ENCODE peak calls at places on chromosome 17, in eight cellular contexts. Z, N, S, X, F, C, V and W are unnamed samples.

GRCh38 chr17:61248399-61248798 is 151.2 kb upstream of the TBX2 start:
- DNase-seq in Z (peak; percentile 60), N (no peak), S (no peak), X (no peak), F (no peak), C (no peak), V (no peak), W (no peak)

GRCh38 chr17:40443196-40443987 is at the start of gene IGFBP4:
- DNase-seq in Z (peak; percentile 84), N (peak; percentile 69), S (no peak), X (no peak), F (peak; percentile 91), C (peak; percentile 67), V (peak; percentile 94), W (no peak)

GRCh38 chr17:146546-146945 is 9.2 kb downstream of the SCGB1C2 start:
- DNase-seq in Z (no peak), N (no peak), S (no peak), X (no peak), F (no peak), C (no peak), V (no peak), W (no peak)

GRCh38 chr17:82931696-82932060 is 91.9 kb upstream of the ZNF750 start:
- DNase-seq in Z (peak; percentile 34), N (no peak), S (no peak), X (no peak), F (no peak), C (no peak), V (peak; percentile 91), W (no peak)

GRCh38 chr17:49851387-49852291 is 3.8 kb upstream of the TAC4 start:
- DNase-seq in Z (peak; percentile 59), N (peak; percentile 52), S (no peak), X (no peak), F (peak; percentile 85), C (peak; percentile 69), V (peak; percentile 80), W (no peak)

GRCh38 chr17:35141681-35142466 is at the start of gene NLE1:
- DNase-seq in Z (peak; percentile 84), N (peak; percentile 83), S (peak; percentile 71), X (peak; percentile 36), F (peak; percentile 84), C (peak; percentile 59), V (peak; percentile 85), W (no peak)

GRCh38 chr17:47735536-47736011 is 2.5 kb downstream of the TBX21 start:
- DNase-seq in Z (no peak), N (no peak), S (no peak), X (peak; percentile 59), F (no peak), C (no peak), V (peak; percentile 56), W (no peak)

GRCh38 chr17:66200685-66201092 is 8.8 kb upstream of the CEP112 start:
- DNase-seq in Z (peak; percentile 59), N (peak; percentile 68), S (peak; percentile 89), X (no peak), F (peak; percentile 80), C (peak; percentile 48), V (no peak), W (peak; percentile 17)

GRCh38 chr17:11300201-11300600 is 59.2 kb downstream of the SHISA6 start:
- DNase-seq in Z (no peak), N (no peak), S (no peak), X (no peak), F (no peak), C (no peak), V (no peak), W (no peak)

GRCh38 chr17:21296097-21297025 is 11.8 kb downstream of the MAP2K3 start:
- DNase-seq in Z (no peak), N (no peak), S (no peak), X (no peak), F (no peak), C (no peak), V (peak; percentile 61), W (no peak)

GRCh38 chr17:72167593-72167992 is 46.8 kb downstream of the SOX9 start:
- DNase-seq in Z (no peak), N (no peak), S (no peak), X (no peak), F (no peak), C (no peak), V (no peak), W (no peak)

GRCh38 chr17:50722746-50723145 is 3.3 kb downstream of the LUC7L3 start:
- DNase-seq in Z (no peak), N (no peak), S (no peak), X (no peak), F (no peak), C (no peak), V (no peak), W (no peak)

GRCh38 chr17:63557416-63557815 is 7.1 kb downstream of the DCAF7 start:
- DNase-seq in Z (no peak), N (no peak), S (no peak), X (no peak), F (no peak), C (no peak), V (no peak), W (no peak)

GRCh38 chr17:64130559-64131001 is 636 bp upstream of the ERN1 start:
- DNase-seq in Z (peak; percentile 51), N (no peak), S (no peak), X (peak; percentile 68), F (no peak), C (no peak), V (peak; percentile 78), W (no peak)

GRCh38 chr17:14299261-14300093 is 1.4 kb upstream of the HS3ST3B1 start:
- DNase-seq in Z (peak; percentile 16), N (peak; percentile 6), S (no peak), X (no peak), F (peak; percentile 76), C (no peak), V (peak; percentile 70), W (no peak)

GRCh38 chr17:78771758-78772382 is 10.2 kb downstream of the CYTH1 start:
- DNase-seq in Z (no peak), N (no peak), S (no peak), X (peak; percentile 82), F (no peak), C (no peak), V (peak; percentile 7), W (no peak)

DNA sequence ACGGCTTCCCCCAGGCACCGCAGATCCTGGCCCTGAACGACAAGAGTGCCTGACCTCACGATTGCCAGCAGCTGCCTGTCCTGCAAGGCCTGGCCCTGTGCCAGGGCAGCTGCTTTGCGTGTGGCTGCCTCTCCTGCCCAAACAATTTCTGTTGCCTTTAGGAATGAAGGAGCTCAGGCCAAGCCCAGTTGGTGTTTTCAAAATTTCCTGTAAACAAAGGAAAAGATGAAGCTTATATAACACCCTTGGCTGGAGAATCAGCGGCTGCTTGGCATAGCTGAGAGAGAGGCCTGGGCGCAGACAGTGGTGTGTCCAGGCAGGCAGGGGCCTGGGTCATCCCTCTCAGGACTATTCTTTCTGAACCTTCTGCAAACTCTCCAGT is 11.7 kb upstream of the SLC47A2 start:
- DNase-seq in Z (peak; percentile 80), N (peak; percentile 54), S (no peak), X (no peak), F (no peak), C (peak; percentile 88), V (peak; percentile 95), W (no peak)
- TF ChIP-seq POLR2AphosphoS5 in Z (peak; percentile 69), N (peak; percentile 34), S (no peak), X (no peak), F (no peak), C (peak; percentile 87), V (peak; percentile 75), W (no peak)

DNA sequence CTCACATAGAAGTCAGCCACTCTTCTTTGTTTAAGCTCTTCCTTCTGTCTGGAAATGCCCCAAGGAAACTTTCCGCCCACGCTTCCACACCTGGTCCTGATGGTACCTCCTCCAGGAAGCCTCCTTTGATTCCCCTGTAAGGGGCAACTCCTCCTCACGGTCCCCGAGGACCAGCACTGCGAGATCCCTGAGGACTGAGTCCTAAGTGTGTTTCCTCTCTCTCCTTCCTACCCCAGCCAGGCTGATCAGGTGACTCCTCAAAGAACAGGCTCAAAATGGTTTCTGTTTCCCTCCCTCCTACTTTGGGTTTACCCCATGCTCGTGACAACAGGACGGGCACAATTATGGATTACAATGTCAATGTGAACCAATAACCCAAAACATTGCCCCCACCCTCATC is 63.0 kb upstream of the MED9 start:
- DNase-seq in Z (no peak), N (no peak), S (no peak), X (no peak), F (no peak), C (no peak), V (peak; percentile 20), W (no peak)
- H3K4me3 ChIP-seq in Z (no peak overlapping the region), N (no peak overlapping the region), S (no peak overlapping the region), X (no peak overlapping the region), F (no peak overlapping the region), C (peak overlapping the region; percentile 7), V (no peak overlapping the region), W (peak overlapping the region; percentile 19)

DNA sequence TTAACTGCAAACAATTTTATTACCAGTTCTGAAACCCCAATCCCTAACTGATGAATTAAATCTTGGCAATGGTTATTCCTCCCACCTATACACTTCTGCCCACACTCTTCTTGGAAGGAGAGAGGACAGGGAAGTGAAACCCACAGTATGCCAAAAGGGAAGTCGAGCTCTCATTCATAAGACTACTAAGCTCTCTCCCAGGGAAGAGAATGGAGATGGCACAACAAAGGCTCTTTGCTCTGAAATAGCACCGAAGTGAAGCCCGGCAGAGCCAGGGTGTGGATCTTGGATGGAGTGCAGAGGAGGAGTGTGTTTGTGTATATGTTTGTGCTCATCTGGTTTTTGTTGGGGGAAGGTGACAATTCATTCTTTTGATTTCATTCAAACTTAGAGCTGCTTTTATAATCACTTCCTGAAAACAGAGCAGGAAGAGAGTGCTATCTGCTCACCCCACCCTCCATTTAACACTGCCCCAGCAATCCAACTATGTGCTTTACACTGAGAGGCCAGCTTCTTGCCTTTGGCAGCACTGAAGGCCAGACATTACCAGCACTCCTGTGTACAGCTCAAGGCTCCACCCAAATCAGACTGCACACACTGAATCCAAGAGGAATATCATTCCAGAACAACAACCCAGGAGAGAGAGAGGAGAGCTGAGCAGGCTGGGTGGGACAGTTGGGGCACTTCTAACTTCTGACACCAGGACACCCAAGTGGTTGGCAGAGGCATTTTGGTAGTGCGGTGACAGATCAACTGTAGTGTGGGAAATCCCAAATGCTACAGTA is 68.8 kb downstream of the HIC1 start:
- DNase-seq in Z (peak; percentile 44), N (peak; percentile 15), S (no peak), X (no peak), F (no peak), C (no peak), V (no peak), W (no peak)
- TF ChIP-seq POLR2AphosphoS5 in Z (no peak), N (no peak), S (no peak), X (no peak), F (no peak), C (no peak), V (no peak), W (no peak)

GRCh38 chr17:56833023-56833811 is 503 bp downstream of the C17orf67 start:
- DNase-seq in Z (peak; percentile 75), N (peak; percentile 79), S (peak; percentile 51), X (peak; percentile 20), F (peak; percentile 77), C (peak; percentile 25), V (peak; percentile 77), W (no peak)

GRCh38 chr17:56831364-56832095 is 2.2 kb downstream of the C17orf67 start:
- DNase-seq in Z (no peak), N (no peak), S (no peak), X (no peak), F (no peak), C (no peak), V (no peak), W (no peak)

GRCh38 chr17:56833812-56834379 is at the start of the genes C17orf67 and DGKE:
- DNase-seq in Z (peak; percentile 99), N (peak; percentile 97), S (peak; percentile 88), X (peak; percentile 72), F (peak; percentile 97), C (peak; percentile 98), V (peak; percentile 99), W (peak; percentile 54)

GRCh38 chr17:56830726-56831363 is 2.9 kb downstream of the C17orf67 start:
- DNase-seq in Z (no peak), N (no peak), S (no peak), X (no peak), F (no peak), C (no peak), V (no peak), W (no peak)

GRCh38 chr17:56832446-56832845 is 1.3 kb downstream of the C17orf67 start:
- DNase-seq in Z (no peak), N (no peak), S (no peak), X (no peak), F (peak; percentile 15), C (no peak), V (no peak), W (no peak)
- H3K4me3 ChIP-seq in Z (peak overlapping the region; percentile 61), N (peak overlapping the region; percentile 82), S (peak overlapping the region; percentile 65), X (peak overlapping the region; percentile 79), F (peak overlapping the region; percentile 84), C (no peak overlapping the region), V (no peak overlapping the region), W (peak overlapping the region; percentile 79)